ENCODE peak calls at places on chromosomes 5 and 9, in five cellular contexts. One of them, this sample, is unnamed.
A peak's percentile ranks its signal among the peaks of the same experiment; 100 is the strongest.

GRCh38 chr5:65391591-65391990 is 90.1 kb downstream of the ADAMTS6 start:
- DNase-seq in ovary: no peak
- DNase-seq in WERI-Rb-1: no peak
- DNase-seq in IMR-90: peak; percentile 51
- DNase-seq in heart left ventricle: no peak
- DNase-seq in this sample: no peak

GRCh38 chr9:116550728-116551436 is 136.2 kb upstream of the TRIM32 start:
- DNase-seq in ovary: no peak
- DNase-seq in WERI-Rb-1: no peak
- DNase-seq in IMR-90: peak; percentile 56
- DNase-seq in heart left ventricle: peak; percentile 32
- DNase-seq in this sample: no peak

GRCh38 chr5:58963361-58963760 is 380.5 kb downstream of the RAB3C start:
- DNase-seq in ovary: no peak
- DNase-seq in WERI-Rb-1: no peak
- DNase-seq in IMR-90: no peak
- DNase-seq in heart left ventricle: no peak
- DNase-seq in this sample: no peak

GRCh38 chr5:150632305-150633160 is 7.9 kb upstream of the SYNPO start:
- DNase-seq in ovary: no peak
- DNase-seq in WERI-Rb-1: no peak
- DNase-seq in IMR-90: peak; percentile 87
- DNase-seq in heart left ventricle: no peak
- DNase-seq in this sample: no peak

GRCh38 chr5:41414598-41414997 is 95.8 kb downstream of the PLCXD3 start:
- DNase-seq in ovary: peak; percentile 21
- DNase-seq in WERI-Rb-1: no peak
- DNase-seq in IMR-90: peak; percentile 96
- DNase-seq in heart left ventricle: no peak
- DNase-seq in this sample: peak; percentile 54

GRCh38 chr5:88876714-88877113 is 6.3 kb downstream of the MEF2C start:
- DNase-seq in ovary: no peak
- DNase-seq in WERI-Rb-1: no peak
- DNase-seq in IMR-90: no peak
- DNase-seq in heart left ventricle: no peak
- DNase-seq in this sample: no peak

GRCh38 chr9:131840220-131840619 is 100.3 kb upstream of the RAPGEF1 start:
- DNase-seq in ovary: no peak
- DNase-seq in WERI-Rb-1: no peak
- DNase-seq in IMR-90: no peak
- DNase-seq in heart left ventricle: no peak
- DNase-seq in this sample: no peak

GRCh38 chr9:91741529-91741928 is 208.5 kb downstream of the ROR2 start:
- DNase-seq in ovary: no peak
- DNase-seq in WERI-Rb-1: no peak
- DNase-seq in IMR-90: peak; percentile 93
- DNase-seq in heart left ventricle: no peak
- DNase-seq in this sample: no peak

GRCh38 chr9:134600836-134601638 is 40.6 kb upstream of the COL5A1 start:
- DNase-seq in ovary: no peak
- DNase-seq in WERI-Rb-1: no peak
- DNase-seq in IMR-90: no peak
- DNase-seq in heart left ventricle: no peak
- DNase-seq in this sample: no peak

GRCh38 chr5:117249086-117249815 is 674.6 kb upstream of the SEMA6A start:
- DNase-seq in ovary: no peak
- DNase-seq in WERI-Rb-1: no peak
- DNase-seq in IMR-90: no peak
- DNase-seq in heart left ventricle: no peak
- DNase-seq in this sample: no peak

GRCh38 chr9:34291423-34291822 is 37.6 kb downstream of the KIF24 start:
- DNase-seq in ovary: no peak
- DNase-seq in WERI-Rb-1: no peak
- DNase-seq in IMR-90: no peak
- DNase-seq in heart left ventricle: no peak
- DNase-seq in this sample: no peak

GRCh38 chr5:122674412-122674811 is 100.5 kb upstream of the SNX2 start:
- DNase-seq in ovary: no peak
- DNase-seq in WERI-Rb-1: no peak
- DNase-seq in IMR-90: no peak
- DNase-seq in heart left ventricle: no peak
- DNase-seq in this sample: no peak

GRCh38 chr5:35859101-35859661 is 2.5 kb downstream of the IL7R start:
- DNase-seq in ovary: no peak
- DNase-seq in WERI-Rb-1: no peak
- DNase-seq in IMR-90: peak; percentile 28
- DNase-seq in heart left ventricle: no peak
- DNase-seq in this sample: no peak

GRCh38 chr9:134560654-134561053 is 80.9 kb upstream of the COL5A1 start:
- DNase-seq in ovary: no peak
- DNase-seq in WERI-Rb-1: no peak
- DNase-seq in IMR-90: no peak
- DNase-seq in heart left ventricle: no peak
- DNase-seq in this sample: peak; percentile 1

GRCh38 chr9:99873531-99873930 is 32.9 kb upstream of the STX17 start:
- DNase-seq in ovary: no peak
- DNase-seq in WERI-Rb-1: no peak
- DNase-seq in IMR-90: peak; percentile 85
- DNase-seq in heart left ventricle: no peak
- DNase-seq in this sample: no peak

GRCh38 chr5:144325532-144325931 is 154.9 kb downstream of the KCTD16 start:
- DNase-seq in ovary: no peak
- DNase-seq in WERI-Rb-1: no peak
- DNase-seq in IMR-90: no peak
- DNase-seq in heart left ventricle: no peak
- DNase-seq in this sample: no peak

GRCh38 chr9:15155826-15156225 is 151.2 kb downstream of the TTC39B start:
- DNase-seq in ovary: no peak
- DNase-seq in WERI-Rb-1: no peak
- DNase-seq in IMR-90: no peak
- DNase-seq in heart left ventricle: peak; percentile 33
- DNase-seq in this sample: no peak
- H3K27ac ChIP-seq in ovary: no peak overlapping the region
- H3K27ac ChIP-seq in WERI-Rb-1: no peak overlapping the region
- H3K27ac ChIP-seq in IMR-90: no peak overlapping the region
- H3K27ac ChIP-seq in heart left ventricle: peak overlapping the region; percentile 83
- H3K27ac ChIP-seq in this sample: no peak overlapping the region

DNA sequence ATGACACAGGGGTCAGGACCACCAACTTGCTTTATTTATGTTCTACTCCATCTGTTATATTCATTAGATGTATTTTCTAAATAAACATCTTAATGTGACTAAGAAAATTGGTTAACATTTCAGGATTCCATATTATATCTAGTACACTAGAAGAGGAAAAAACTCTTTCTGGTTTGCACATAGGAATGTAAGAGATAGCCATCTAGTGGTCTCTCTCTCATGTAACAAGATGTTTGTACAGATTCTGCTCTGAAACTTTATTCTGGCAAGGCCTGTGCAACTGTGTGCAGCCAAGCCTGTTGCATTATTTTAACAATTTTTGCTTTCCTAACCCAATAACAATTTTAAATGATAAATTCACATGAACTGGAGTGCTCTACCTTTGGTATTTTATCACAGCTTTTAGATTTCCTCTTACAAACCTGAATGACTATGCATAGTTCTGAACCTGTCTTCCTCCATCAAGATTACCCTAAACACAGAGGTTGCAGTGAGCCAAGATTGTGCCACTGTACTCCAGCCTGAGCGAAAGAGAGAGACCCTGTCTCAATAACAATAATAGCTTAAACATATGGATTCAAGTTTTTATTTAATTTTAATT is 148.1 kb downstream of the GIN1 start:
- DNase-seq in ovary: no peak
- DNase-seq in WERI-Rb-1: no peak
- DNase-seq in IMR-90: peak; percentile 70
- DNase-seq in heart left ventricle: no peak
- DNase-seq in this sample: peak; percentile 28
- TF ChIP-seq CTCF in ovary: no peak
- TF ChIP-seq CTCF in WERI-Rb-1: peak; percentile 32
- TF ChIP-seq CTCF in IMR-90: peak; percentile 62
- TF ChIP-seq CTCF in heart left ventricle: peak; percentile 30
- TF ChIP-seq CTCF in this sample: peak; percentile 58

GRCh38 chr9:95495529-95495928 is 21.2 kb downstream of the PTCH1 start:
- DNase-seq in ovary: no peak
- DNase-seq in WERI-Rb-1: no peak
- DNase-seq in IMR-90: no peak
- DNase-seq in heart left ventricle: no peak
- DNase-seq in this sample: no peak

GRCh38 chr9:95494416-95495371 is 22.1 kb downstream of the PTCH1 start:
- DNase-seq in ovary: peak; percentile 52
- DNase-seq in WERI-Rb-1: peak; percentile 93
- DNase-seq in IMR-90: no peak
- DNase-seq in heart left ventricle: no peak
- DNase-seq in this sample: peak; percentile 42

GRCh38 chr9:95497772-95498171 is 19.0 kb downstream of the PTCH1 start:
- DNase-seq in ovary: no peak
- DNase-seq in WERI-Rb-1: no peak
- DNase-seq in IMR-90: peak; percentile 77
- DNase-seq in heart left ventricle: no peak
- DNase-seq in this sample: peak; percentile 62

GRCh38 chr9:95494022-95494415 is 22.8 kb downstream of the PTCH1 start:
- DNase-seq in ovary: no peak
- DNase-seq in WERI-Rb-1: peak; percentile 92
- DNase-seq in IMR-90: no peak
- DNase-seq in heart left ventricle: no peak
- DNase-seq in this sample: no peak

GRCh38 chr9:95495988-95496387 is 20.8 kb downstream of the PTCH1 start:
- DNase-seq in ovary: no peak
- DNase-seq in WERI-Rb-1: no peak
- DNase-seq in IMR-90: no peak
- DNase-seq in heart left ventricle: no peak
- DNase-seq in this sample: no peak
- H3K27ac ChIP-seq in ovary: no peak overlapping the region
- H3K27ac ChIP-seq in WERI-Rb-1: no peak overlapping the region
- H3K27ac ChIP-seq in IMR-90: no peak overlapping the region
- H3K27ac ChIP-seq in heart left ventricle: no peak overlapping the region
- H3K27ac ChIP-seq in this sample: peak overlapping the region; percentile 78

DNA sequence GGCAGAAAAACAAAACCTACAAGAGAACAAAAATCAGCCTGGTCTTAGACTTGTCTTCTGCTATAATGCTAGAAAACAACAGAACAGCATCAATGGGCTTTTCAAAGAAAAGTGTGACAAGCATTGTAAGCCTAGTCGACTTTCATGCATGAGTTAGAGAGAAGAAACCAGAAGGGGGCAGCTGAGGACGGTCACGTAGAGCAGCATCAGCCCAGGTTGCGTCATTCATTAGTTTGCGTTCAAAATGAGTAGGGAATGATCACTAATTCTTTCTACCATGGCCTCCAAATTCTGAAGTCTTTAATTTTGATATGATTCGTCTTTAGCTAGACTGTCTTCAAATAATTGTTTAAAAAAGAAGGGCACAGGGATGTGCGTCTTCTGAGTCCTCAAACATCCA is 4.7 kb upstream of the ISCA1 start:
- DNase-seq in ovary: no peak
- DNase-seq in WERI-Rb-1: peak; percentile 38
- DNase-seq in IMR-90: peak; percentile 70
- DNase-seq in heart left ventricle: no peak
- DNase-seq in this sample: peak; percentile 63
- TF ChIP-seq CTCF in ovary: no peak
- TF ChIP-seq CTCF in WERI-Rb-1: peak; percentile 49
- TF ChIP-seq CTCF in IMR-90: peak; percentile 54
- TF ChIP-seq CTCF in heart left ventricle: no peak
- TF ChIP-seq CTCF in this sample: peak; percentile 39

GRCh38 chr5:178560911-178561310 is 29.3 kb downstream of the COL23A1 start:
- DNase-seq in ovary: no peak
- DNase-seq in WERI-Rb-1: no peak
- DNase-seq in IMR-90: no peak
- DNase-seq in heart left ventricle: no peak
- DNase-seq in this sample: no peak
- H3K27ac ChIP-seq in ovary: no peak overlapping the region
- H3K27ac ChIP-seq in WERI-Rb-1: no peak overlapping the region
- H3K27ac ChIP-seq in IMR-90: no peak overlapping the region
- H3K27ac ChIP-seq in heart left ventricle: no peak overlapping the region
- H3K27ac ChIP-seq in this sample: no peak overlapping the region

GRCh38 chr5:17257705-17258273 is 40.4 kb downstream of the BASP1 start:
- DNase-seq in ovary: no peak
- DNase-seq in WERI-Rb-1: no peak
- DNase-seq in IMR-90: peak; percentile 22
- DNase-seq in heart left ventricle: no peak
- DNase-seq in this sample: no peak
- TF ChIP-seq CTCF in ovary: no peak
- TF ChIP-seq CTCF in WERI-Rb-1: no peak
- TF ChIP-seq CTCF in IMR-90: no peak
- TF ChIP-seq CTCF in heart left ventricle: no peak
- TF ChIP-seq CTCF in this sample: no peak

GRCh38 chr9:21813575-21814473 is 11.4 kb downstream of the MTAP start:
- DNase-seq in ovary: peak; percentile 42
- DNase-seq in WERI-Rb-1: peak; percentile 57
- DNase-seq in IMR-90: peak; percentile 86
- DNase-seq in heart left ventricle: peak; percentile 64
- DNase-seq in this sample: peak; percentile 91
- H3K27ac ChIP-seq in ovary: no peak overlapping the region
- H3K27ac ChIP-seq in WERI-Rb-1: no peak overlapping the region
- H3K27ac ChIP-seq in IMR-90: no peak overlapping the region
- H3K27ac ChIP-seq in heart left ventricle: no peak overlapping the region
- H3K27ac ChIP-seq in this sample: no peak overlapping the region

GRCh38 chr5:135319928-135320606 is 79.0 kb downstream of the MACROH2A1 start:
- DNase-seq in ovary: no peak
- DNase-seq in WERI-Rb-1: peak; percentile 77
- DNase-seq in IMR-90: no peak
- DNase-seq in heart left ventricle: no peak
- DNase-seq in this sample: no peak
- TF ChIP-seq CTCF in ovary: no peak
- TF ChIP-seq CTCF in WERI-Rb-1: peak; percentile 77
- TF ChIP-seq CTCF in IMR-90: no peak
- TF ChIP-seq CTCF in heart left ventricle: no peak
- TF ChIP-seq CTCF in this sample: no peak